ENCODE peak calls at places on chromosomes 1 and 21, in seven cellular contexts. X, L, H, B, O, M and Z are unnamed samples.

GRCh38 chr1:155481761-155482160 is 80.8 kb downstream of the ASH1L start:
- DNase-seq in X (no peak), L (no peak), H (no peak), B (no peak), O (no peak), M (no peak), Z (no peak)

GRCh38 chr1:229710746-229711145 is 84.7 kb downstream of the URB2 start:
- DNase-seq in X (no peak), L (no peak), H (no peak), B (no peak), O (no peak), M (no peak), Z (no peak)

GRCh38 chr1:43994794-43995790 is 3.7 kb downstream of the CCDC24 start:
- DNase-seq in X (peak; percentile 59), L (no peak), H (no peak), B (no peak), O (no peak), M (no peak), Z (no peak)

GRCh38 chr21:15514073-15514946 is 215.5 kb upstream of the USP25 start:
- DNase-seq in X (no peak), L (no peak), H (no peak), B (peak; percentile 47), O (no peak), M (no peak), Z (no peak)

GRCh38 chr1:201004732-201005131 is 18.8 kb downstream of the KIF21B start:
- DNase-seq in X (no peak), L (no peak), H (no peak), B (no peak), O (no peak), M (no peak), Z (no peak)

GRCh38 chr1:77031101-77031662 is 163.9 kb downstream of the ST6GALNAC5 start:
- DNase-seq in X (no peak), L (no peak), H (no peak), B (no peak), O (no peak), M (no peak), Z (no peak)

GRCh38 chr1:67831850-67832513 is 1.3 kb downstream of the GNG12 start:
- DNase-seq in X (peak; percentile 77), L (peak; percentile 66), H (peak; percentile 40), B (no peak), O (peak; percentile 50), M (peak; percentile 76), Z (peak; percentile 69)

GRCh38 chr1:26378088-26378878 is 5.7 kb upstream of the ZNF683 start:
- DNase-seq in X (no peak), L (no peak), H (no peak), B (peak; percentile 76), O (no peak), M (no peak), Z (peak; percentile 60)

GRCh38 chr1:230464618-230465017 is 38.5 kb upstream of the PGBD5 start:
- DNase-seq in X (no peak), L (no peak), H (no peak), B (no peak), O (no peak), M (no peak), Z (no peak)

GRCh38 chr1:1602321-1602931 is 2.5 kb upstream of the FNDC10 start:
- DNase-seq in X (peak; percentile 17), L (no peak), H (no peak), B (no peak), O (no peak), M (no peak), Z (no peak)

GRCh38 chr1:163069142-163069541 is at the start of gene RGS4:
- DNase-seq in X (no peak), L (peak; percentile 55), H (peak; percentile 34), B (no peak), O (peak; percentile 4), M (no peak), Z (no peak)

GRCh38 chr1:212512731-212513559 is 80.2 kb downstream of the NENF start:
- DNase-seq in X (no peak), L (no peak), H (no peak), B (no peak), O (no peak), M (no peak), Z (no peak)

GRCh38 chr1:153572569-153573015 is 6.9 kb upstream of the S100A2 start:
- DNase-seq in X (peak; percentile 87), L (peak; percentile 86), H (peak; percentile 77), B (peak; percentile 43), O (peak; percentile 80), M (peak; percentile 90), Z (peak; percentile 89)

GRCh38 chr1:23594927-23595353 is 35.6 kb upstream of the ID3 start:
- DNase-seq in X (no peak), L (no peak), H (no peak), B (no peak), O (no peak), M (no peak), Z (no peak)

DNA sequence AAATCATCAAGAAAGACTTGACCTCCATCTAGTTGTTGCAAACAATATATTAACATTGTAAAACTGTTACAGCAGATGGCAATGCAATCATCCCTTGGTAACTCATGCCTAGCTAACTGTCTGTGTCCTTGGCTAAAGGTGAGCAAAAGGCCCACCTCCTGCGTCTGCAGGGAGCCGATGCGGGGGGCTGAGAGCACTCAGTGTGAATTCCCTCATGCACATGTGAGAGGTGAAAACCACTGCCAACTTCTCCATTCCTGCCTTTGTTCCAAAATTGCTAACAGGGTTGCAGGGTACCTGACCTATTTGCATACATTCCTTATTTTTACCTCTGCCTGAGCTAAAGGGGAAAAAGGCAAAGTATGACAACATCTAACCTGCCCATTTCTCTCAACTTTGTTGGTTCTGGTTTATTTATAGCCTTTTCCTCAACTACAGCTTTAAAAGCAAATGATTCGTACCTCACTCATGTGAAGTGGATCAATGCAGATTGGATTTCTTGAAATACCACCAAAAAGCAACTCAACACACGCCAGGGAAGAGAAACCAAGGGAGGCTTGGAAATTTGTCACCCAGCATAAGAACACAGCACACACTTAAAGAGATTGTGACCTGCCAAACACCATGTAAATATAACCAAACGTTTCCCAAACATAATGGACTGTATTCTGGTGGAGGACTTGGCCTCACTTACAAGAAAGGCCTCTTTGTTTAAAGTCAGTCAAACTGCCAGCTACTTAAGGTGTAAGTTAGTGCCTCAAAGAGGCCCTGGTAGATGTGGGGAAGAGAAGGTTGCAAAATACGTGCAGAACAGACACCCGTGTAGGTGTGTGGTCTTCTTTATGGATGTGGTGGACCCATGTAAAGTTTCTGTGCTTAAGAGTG is 651.0 kb downstream of the SMYD3 start:
- DNase-seq in X (no peak), L (no peak), H (no peak), B (no peak), O (no peak), M (no peak), Z (no peak)
- TF ChIP-seq CTCF in X (no peak), L (no peak), H (no peak), B (no peak), O (no peak), M (no peak), Z (no peak)

DNA sequence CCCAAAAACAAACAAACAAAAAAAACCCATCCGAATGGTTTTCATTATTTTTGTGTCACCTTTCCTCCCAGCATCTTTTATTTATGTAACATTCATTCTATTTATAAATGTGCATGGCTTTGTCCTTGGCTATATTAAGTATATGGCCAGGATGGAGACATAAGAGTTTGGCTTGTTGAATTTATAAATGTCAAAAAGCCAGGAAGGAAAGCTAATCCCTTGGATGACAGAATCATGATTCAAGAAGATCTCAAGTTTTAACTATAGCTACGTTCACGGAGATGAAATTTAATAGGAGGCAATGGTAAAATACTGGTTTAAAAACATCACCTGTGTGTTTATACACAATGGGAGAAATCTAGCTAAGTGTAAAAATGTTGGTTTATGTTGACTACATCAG is 5.0 kb downstream of the CEP170 start:
- DNase-seq in X (no peak), L (no peak), H (no peak), B (no peak), O (no peak), M (no peak), Z (no peak)
- H3K9me3 ChIP-seq in X (no peaks in the 10 kb centered on the region), L (no peaks in the 10 kb centered on the region), H (no peaks in the 10 kb centered on the region), B (no peaks in the 10 kb centered on the region), O (no peaks in the 10 kb centered on the region), M (no peaks in the 10 kb centered on the region), Z (no peaks in the 10 kb centered on the region)

GRCh38 chr1:56578963-56579875 is at the start of gene PLPP3:
- DNase-seq in X (peak; percentile 95), L (peak; percentile 93), H (peak; percentile 86), B (no peak), O (peak; percentile 81), M (peak; percentile 91), Z (peak; percentile 90)

GRCh38 chr1:56577859-56578663 is 1.3 kb downstream of the PLPP3 start:
- DNase-seq in X (peak; percentile 87), L (peak; percentile 53), H (peak; percentile 50), B (no peak), O (no peak), M (peak; percentile 85), Z (peak; percentile 82)

GRCh38 chr1:56578664-56578962 is 750 bp downstream of the PLPP3 start:
- DNase-seq in X (peak; percentile 85), L (no peak), H (peak; percentile 43), B (no peak), O (no peak), M (no peak), Z (no peak)

GRCh38 chr1:56575865-56576264 is 3.5 kb downstream of the PLPP3 start:
- DNase-seq in X (no peak), L (no peak), H (no peak), B (no peak), O (no peak), M (no peak), Z (no peak)

GRCh38 chr1:56576880-56577858 is 2.2 kb downstream of the PLPP3 start:
- DNase-seq in X (no peak), L (peak; percentile 43), H (no peak), B (no peak), O (no peak), M (no peak), Z (no peak)
- TF ChIP-seq CTCF in X (no peak), L (peak; percentile 26), H (peak; percentile 47), B (no peak), O (peak; percentile 9), M (peak; percentile 44), Z (peak; percentile 25)

GRCh38 chr1:116740296-116740695 is 13.9 kb upstream of the CD2 start:
- DNase-seq in X (no peak), L (no peak), H (no peak), B (no peak), O (no peak), M (no peak), Z (no peak)

GRCh38 chr1:116741781-116742565 is 12.3 kb upstream of the CD2 start:
- DNase-seq in X (no peak), L (no peak), H (no peak), B (no peak), O (no peak), M (no peak), Z (no peak)

GRCh38 chr1:116740726-116741125 is 13.5 kb upstream of the CD2 start:
- DNase-seq in X (no peak), L (no peak), H (no peak), B (no peak), O (no peak), M (no peak), Z (no peak)

GRCh38 chr1:116739371-116740007 is 14.7 kb upstream of the CD2 start:
- DNase-seq in X (no peak), L (no peak), H (no peak), B (no peak), O (no peak), M (no peak), Z (no peak)

DNA sequence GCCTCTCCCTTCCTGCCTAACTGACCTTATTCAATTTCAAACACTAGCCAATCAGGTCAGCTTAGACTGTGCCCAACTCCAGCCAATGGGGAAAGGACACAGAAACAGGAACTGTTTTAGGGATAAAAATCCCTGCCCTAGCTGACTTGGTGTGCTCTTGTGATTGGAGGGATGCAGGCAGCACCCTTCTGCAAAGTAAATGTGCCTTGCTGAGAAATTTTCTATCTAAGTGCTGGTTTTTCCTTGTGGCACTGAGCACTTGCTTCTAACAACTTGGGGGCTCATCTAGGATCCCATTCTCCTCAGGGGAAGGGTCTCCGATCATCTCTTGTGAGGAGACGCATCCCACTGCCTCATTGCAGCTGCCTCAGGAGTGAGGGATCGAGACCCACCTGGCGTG is 10.7 kb upstream of the CD2 start:
- DNase-seq in X (no peak), L (no peak), H (no peak), B (no peak), O (no peak), M (no peak), Z (no peak)
- H3K9me3 ChIP-seq in X (no peaks in the 10 kb centered on the region), L (no peaks in the 10 kb centered on the region), H (no peaks in the 10 kb centered on the region), B (peaks cover 60% of the 10 kb centered on the region), O (peaks cover 21% of the 10 kb centered on the region), M (peaks cover 23% of the 10 kb centered on the region), Z (peaks cover 35% of the 10 kb centered on the region)